ENCODE peak calls at places on chromosomes 1 and 21, in six cellular contexts. D is endothelial cell of umbilical vein, C is hepatocyte, F is fibroblast of lung, I is GM23248, E is astrocyte. Z is an unnamed sample.

GRCh38 chr1:6105218-6105679 is 59.6 kb downstream of the KCNAB2 start:
- DNase-seq in I (peak; percentile 30), D (no peak), E (no peak), F (no peak), C (no peak), Z (no peak)

GRCh38 chr1:225467193-225468020 is 39.6 kb upstream of the LBR start:
- DNase-seq in E (no peak), F (no peak), D (peak; percentile 69), I (no peak), C (no peak), Z (no peak)

GRCh38 chr1:1440941-1441888 is 5.7 kb downstream of the VWA1 start:
- DNase-seq in F (peak; percentile 20), E (no peak), C (peak; percentile 69), I (peak; percentile 68), D (peak; percentile 37), Z (no peak)

GRCh38 chr1:15849775-15850449 is 2.4 kb downstream of the SPEN start:
- DNase-seq in F (peak; percentile 72), I (peak; percentile 84), C (peak; percentile 79), E (peak; percentile 60), D (peak; percentile 78), Z (peak; percentile 57)

GRCh38 chr21:29238967-29239289 is 59.8 kb upstream of the BACH1 start:
- DNase-seq in I (no peak), E (peak; percentile 73), C (no peak), D (no peak), F (peak; percentile 78), Z (no peak)

GRCh38 chr1:47435506-47436303 is 2.1 kb upstream of the FOXD2 start:
- DNase-seq in E (no peak), I (no peak), D (no peak), C (no peak), F (no peak), Z (no peak)

GRCh38 chr1:28840928-28841544 is 29.1 kb downstream of the OPRD1 start:
- DNase-seq in F (no peak), E (no peak), C (no peak), I (no peak), D (no peak), Z (no peak)

GRCh38 chr1:228297822-228298221 is 90.0 kb downstream of the OBSCN start:
- DNase-seq in F (no peak), E (no peak), C (no peak), D (no peak), I (no peak), Z (no peak)

GRCh38 chr1:65267291-65268087 is 41.9 kb upstream of the DNAJC6 start:
- DNase-seq in C (no peak), F (no peak), E (no peak), D (no peak), I (no peak), Z (no peak)

GRCh38 chr1:51417496-51418383 is 87.4 kb upstream of the TTC39A start:
- DNase-seq in D (peak; percentile 41), C (no peak), F (peak; percentile 71), I (no peak), E (peak; percentile 61), Z (no peak)

GRCh38 chr1:219917851-219918466 is 10.4 kb downstream of the SLC30A10 start:
- DNase-seq in C (peak; percentile 41), I (peak; percentile 34), D (no peak), E (peak; percentile 33), F (peak; percentile 47), Z (peak; percentile 86)

GRCh38 chr1:181676269-181676668 is 193.0 kb downstream of the CACNA1E start:
- DNase-seq in C (peak; percentile 54), I (peak; percentile 49), E (no peak), F (peak; percentile 17), D (no peak), Z (peak; percentile 26)

GRCh38 chr1:41915786-41916571 is 2.7 kb downstream of the HIVEP3 start:
- DNase-seq in I (no peak), D (peak; percentile 46), E (no peak), C (no peak), F (no peak), Z (peak; percentile 36)

GRCh38 chr21:44795342-44795741 is 6.3 kb downstream of the UBE2G2 start:
- DNase-seq in I (no peak), D (no peak), F (no peak), C (no peak), E (no peak), Z (no peak)

GRCh38 chr1:183569141-183569540 is 21.1 kb downstream of the NCF2 start:
- DNase-seq in I (peak; percentile 49), C (peak; percentile 23), F (peak; percentile 75), D (no peak), E (peak; percentile 64), Z (peak; percentile 58)

GRCh38 chr1:180198186-180198585 is 31.9 kb upstream of the LHX4 start:
- DNase-seq in D (no peak), E (no peak), I (no peak), F (no peak), C (no peak), Z (peak; percentile 5)

GRCh38 chr1:69836961-69837636 is 269.4 kb downstream of the LRRC7 start:
- DNase-seq in E (peak; percentile 3), D (no peak), I (peak; percentile 31), F (peak; percentile 13), C (no peak), Z (no peak)

GRCh38 chr1:162228586-162228985 is 148.1 kb downstream of the SPATA46 start:
- DNase-seq in C (no peak), I (no peak), E (no peak), F (no peak), D (no peak), Z (no peak)

GRCh38 chr1:177585492-177586220 is 384.2 kb downstream of the SEC16B start:
- DNase-seq in D (no peak), F (no peak), C (peak; percentile 80), I (peak; percentile 6), E (no peak), Z (peak; percentile 97)

GRCh38 chr1:23029337-23029736 is 10.1 kb downstream of the KDM1A start:
- DNase-seq in D (no peak), C (no peak), I (peak; percentile 7), F (no peak), E (no peak), Z (no peak)

GRCh38 chr1:23023174-23023573 is 3.9 kb downstream of the KDM1A start:
- DNase-seq in C (no peak), E (no peak), I (no peak), D (no peak), F (no peak), Z (no peak)

GRCh38 chr1:23021834-23022233 is 2.6 kb downstream of the KDM1A start:
- DNase-seq in F (no peak), D (no peak), I (no peak), C (no peak), E (no peak), Z (no peak)

GRCh38 chr1:23026573-23026972 is 7.3 kb downstream of the KDM1A start:
- DNase-seq in F (no peak), C (no peak), E (no peak), I (peak; percentile 20), D (no peak), Z (peak; percentile 48)

DNA sequence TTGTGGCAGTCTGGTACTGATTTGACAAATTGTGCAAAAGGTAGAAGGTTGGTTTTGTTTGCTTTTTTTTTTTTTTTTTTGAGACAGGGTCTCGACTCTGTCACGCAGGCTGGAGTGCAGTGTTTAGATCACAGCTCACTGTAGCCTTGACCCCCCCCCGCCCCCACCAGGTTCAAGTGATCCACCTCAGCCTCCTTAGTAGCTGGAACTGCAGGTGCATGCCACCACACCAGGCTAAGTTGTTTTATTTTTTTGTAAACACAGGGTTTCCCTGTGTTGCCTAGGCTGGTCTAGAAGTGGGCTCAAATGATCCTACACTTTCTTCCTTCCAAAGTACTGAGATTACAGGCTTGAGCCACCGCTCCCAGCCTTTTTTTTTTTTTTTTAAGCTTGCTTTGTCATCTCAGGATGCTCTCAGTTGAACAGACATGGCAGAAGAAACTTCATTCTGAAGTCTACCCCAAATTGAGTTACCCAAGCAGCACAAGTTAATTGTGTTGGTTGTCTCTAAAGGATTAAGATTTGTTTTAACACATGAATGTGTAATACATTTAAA is 8.2 kb downstream of the KDM1A start:
- DNase-seq in F (no peak), E (no peak), I (no peak), C (no peak), D (no peak), Z (no peak)
- H4K20me1 ChIP-seq in F (no peaks in the 10 kb centered on the region), E (peaks cover 94% of the 10 kb centered on the region), I (peaks cover 3% of the 10 kb centered on the region), C (peaks cover 93% of the 10 kb centered on the region), D (peaks cover 10% of the 10 kb centered on the region), Z (peaks cover 2% of the 10 kb centered on the region)

GRCh38 chr1:55040083-55040952 is 970 bp downstream of the PCSK9 start:
- DNase-seq in D (no peak), F (peak; percentile 9), E (no peak), I (no peak), C (no peak), Z (peak; percentile 24)

GRCh38 chr1:55039342-55040082 is at the start of gene PCSK9:
- DNase-seq in E (peak; percentile 38), F (peak; percentile 53), D (no peak), I (peak; percentile 45), C (peak; percentile 77), Z (peak; percentile 77)

GRCh38 chr1:55037733-55038551 is 1.4 kb upstream of the PCSK9 start:
- DNase-seq in D (no peak), F (no peak), C (no peak), I (no peak), E (no peak), Z (no peak)

GRCh38 chr1:55038552-55038838 is 853 bp upstream of the PCSK9 start:
- DNase-seq in I (no peak), E (no peak), F (no peak), D (no peak), C (no peak), Z (no peak)

GRCh38 chr1:55038974-55039341 is 390 bp upstream of the PCSK9 start:
- DNase-seq in C (no peak), D (no peak), E (no peak), F (no peak), I (no peak), Z (no peak)
- H3K4me3 ChIP-seq in C (no peak overlapping the region), D (no peak overlapping the region), E (peak overlapping the region; percentile 5), F (no peak overlapping the region), I (no peak overlapping the region), Z (no peak overlapping the region)

DNA sequence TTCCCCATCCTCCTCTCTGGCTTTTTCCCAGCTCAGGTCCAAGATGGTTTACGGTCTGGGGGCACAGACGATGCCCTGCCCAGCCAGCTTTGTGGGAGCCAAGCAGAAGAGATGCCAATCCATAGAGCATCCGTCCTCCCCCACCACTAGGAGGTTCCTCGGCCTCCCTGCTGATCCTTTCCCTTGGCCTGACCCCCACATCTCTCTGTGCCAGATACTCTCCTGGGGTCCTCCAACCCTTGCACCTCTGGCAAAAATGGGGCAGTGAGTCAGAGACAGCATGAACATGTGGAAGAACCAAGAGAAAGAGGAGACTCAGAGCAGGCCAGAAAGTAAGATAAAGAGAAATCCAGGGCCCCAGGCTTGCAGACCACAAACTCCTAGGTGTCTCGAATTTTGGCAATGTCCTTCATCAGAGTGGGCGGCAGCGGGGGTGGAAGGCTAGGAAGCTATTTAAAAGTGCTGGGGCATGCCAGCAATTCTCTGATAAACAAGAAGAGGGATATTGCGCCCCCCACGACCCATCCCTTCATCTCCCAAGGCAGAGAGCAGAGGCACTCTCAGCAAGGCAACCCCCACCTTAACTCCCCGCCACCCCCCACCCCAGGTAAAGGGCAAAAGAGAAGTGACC is 11.4 kb downstream of the BLACAT1 start:
- DNase-seq in F (peak; percentile 48), I (no peak), D (no peak), E (peak; percentile 27), C (no peak), Z (no peak)
- H4K20me1 ChIP-seq in F (no peaks in the 10 kb centered on the region), I (no peaks in the 10 kb centered on the region), D (no peaks in the 10 kb centered on the region), E (peaks cover 6% of the 10 kb centered on the region), C (no peaks in the 10 kb centered on the region), Z (no peaks in the 10 kb centered on the region)

DNA sequence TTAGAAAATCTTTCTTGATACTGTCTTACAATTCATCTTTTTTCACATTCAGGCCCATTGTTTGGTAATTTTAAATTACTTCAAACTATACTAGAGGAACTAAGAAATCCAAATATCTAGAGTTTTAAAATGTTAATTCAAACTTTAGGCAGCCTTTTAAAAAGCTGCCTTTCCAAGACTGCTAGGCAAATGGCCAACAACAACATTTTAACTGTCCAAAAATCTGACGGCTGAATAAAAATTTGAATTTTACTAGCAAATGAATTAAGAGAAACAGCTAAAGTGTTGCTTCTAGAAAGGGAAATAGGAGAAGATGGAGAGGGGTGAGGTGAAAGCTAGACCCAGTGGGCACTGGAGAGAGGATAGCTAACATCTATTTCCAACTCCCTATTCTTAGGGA is 17.2 kb downstream of the DPYD start:
- DNase-seq in D (peak; percentile 70), E (peak; percentile 46), I (peak; percentile 55), F (peak; percentile 61), C (no peak), Z (no peak)
- H3K4me3 ChIP-seq in D (no peak overlapping the region), E (no peak overlapping the region), I (peak overlapping the region; percentile 21), F (no peak overlapping the region), C (no peak overlapping the region), Z (no peak overlapping the region)